ENCODE peak calls at places on chromosomes 1 and 21, in eight cellular contexts. R is naive thymus-derived CD4-positive, alpha-beta T cell; N is AG04450; T is gastrocnemius medialis; W is suprapubic skin; C is adrenal gland; G is left lung; F is mammary epithelial cell. E is an unnamed sample.

GRCh38 chr1:54904476-54905048 is 17.6 kb upstream of the DHCR24 start:
- DNase-seq in N (peak), T (no peak), F (peak), C (no peak), W (no peak), G (no peak), R (no peak), E (no peak)

GRCh38 chr1:67555487-67556296 is 125.5 kb upstream of the SERBP1 start:
- DNase-seq in R (no peak), C (no peak), F (no peak), T (no peak), N (no peak), W (no peak), G (no peak), E (no peak)

GRCh38 chr1:188371295-188371806 is 1542.6 kb downstream of the PLA2G4A start:
- DNase-seq in T (no peak), N (no peak), W (no peak), C (no peak), F (no peak), R (no peak), G (no peak), E (no peak)

GRCh38 chr1:245084551-245084950 is 70.2 kb upstream of the KIF26B start:
- DNase-seq in C (no peak), N (no peak), W (no peak), F (peak), R (no peak), G (no peak), T (no peak), E (no peak)

GRCh38 chr1:101996830-101997485 is at the start of gene OLFM3:
- DNase-seq in G (no peak), T (no peak), C (peak), N (no peak), R (no peak), W (no peak), F (peak), E (no peak)

GRCh38 chr1:199029855-199030254 is 391.0 kb downstream of the PTPRC start:
- DNase-seq in C (no peak), T (no peak), W (no peak), F (peak), G (no peak), N (peak), R (no peak), E (no peak)

GRCh38 chr1:42302034-42302433 is 33.0 kb downstream of the FOXJ3 start:
- DNase-seq in T (no peak), N (no peak), C (no peak), F (no peak), W (no peak), G (no peak), R (no peak), E (no peak)

GRCh38 chr1:96519851-96520281 is 201.7 kb upstream of the PTBP2 start:
- DNase-seq in G (no peak), C (no peak), T (no peak), W (no peak), N (no peak), R (no peak), F (no peak), E (no peak)

GRCh38 chr1:156551866-156552265 is 20.5 kb downstream of the IQGAP3 start:
- DNase-seq in C (peak), W (no peak), G (no peak), N (no peak), R (no peak), F (peak), T (no peak), E (no peak)

GRCh38 chr1:151199860-151200581 is 1.7 kb downstream of the PIP5K1A start:
- DNase-seq in W (no peak), T (peak), R (no peak), F (peak), N (peak), C (peak), G (no peak), E (no peak)

GRCh38 chr1:9542425-9542824 is 3.2 kb downstream of the SLC25A33 start:
- DNase-seq in W (no peak), F (no peak), T (no peak), C (peak), G (no peak), R (peak), N (no peak), E (no peak)

GRCh38 chr1:2145946-2146835 is 48.4 kb downstream of the FAAP20 start:
- DNase-seq in N (no peak), C (no peak), G (no peak), R (peak), W (no peak), F (no peak), T (no peak), E (no peak)

GRCh38 chr21:39633770-39634181 is 21.0 kb downstream of the B3GALT5 start:
- DNase-seq in C (no peak), T (no peak), R (no peak), N (peak), W (no peak), G (no peak), F (peak), E (no peak)

GRCh38 chr1:20184997-20185833 is 681 bp upstream of the UBXN10 start:
- DNase-seq in G (no peak), T (no peak), F (no peak), W (no peak), R (peak), C (no peak), N (no peak), E (no peak)

GRCh38 chr1:20574686-20575543 is 14.0 kb upstream of the CDA start:
- DNase-seq in W (no peak), F (peak), R (peak), T (peak), N (peak), C (peak), G (peak), E (peak)

GRCh38 chr1:155000475-155000724 is 2.2 kb upstream of the ZBTB7B start:
- DNase-seq in W (no peak), N (no peak), F (no peak), C (no peak), T (no peak), R (no peak), G (peak), E (peak)

GRCh38 chr1:10232213-10232612 is 21.8 kb downstream of the KIF1B start:
- DNase-seq in N (no peak), C (no peak), F (no peak), R (no peak), W (no peak), T (no peak), G (no peak), E (no peak)

GRCh38 chr1:3992746-3993145 is 92.7 kb upstream of the C1orf174 start:
- DNase-seq in T (no peak), G (no peak), F (no peak), R (no peak), W (no peak), C (no peak), N (no peak), E (no peak)

GRCh38 chr21:15729674-15730483 is at the start of gene USP25:
- DNase-seq in G (peak), F (peak), R (peak), C (peak), W (peak), N (no peak), T (peak), E (peak)

GRCh38 chr1:159079518-159079917 is 3.0 kb upstream of the AIM2 start:
- DNase-seq in T (no peak), N (no peak), R (no peak), C (no peak), G (no peak), W (no peak), F (peak), E (no peak)

GRCh38 chr1:20322081-20322824 is 31.6 kb downstream of the VWA5B1 start:
- DNase-seq in R (peak), G (no peak), N (no peak), W (no peak), C (no peak), T (no peak), F (no peak), E (no peak)

GRCh38 chr21:14557413-14557812 is 11.3 kb upstream of the SAMSN1 start:
- DNase-seq in N (no peak), R (no peak), W (no peak), F (no peak), C (no peak), T (no peak), G (no peak), E (no peak)

GRCh38 chr21:25461730-25462129 is 145.6 kb downstream of the MRPL39 start:
- DNase-seq in W (no peak), R (no peak), T (no peak), C (no peak), N (no peak), G (no peak), F (no peak), E (no peak)

GRCh38 chr1:160675641-160676410 is 29.0 kb upstream of the SLAMF1 start:
- DNase-seq in W (no peak), G (peak), C (peak), T (no peak), N (peak), R (peak), F (peak), E (peak)

GRCh38 chr21:38914531-38915385 is 109.0 kb downstream of the ETS2 start:
- DNase-seq in G (no peak), C (no peak), R (no peak), N (no peak), W (no peak), F (no peak), T (peak), E (no peak)

GRCh38 chr1:13808729-13809131 is 108.7 kb downstream of the PRDM2 start:
- DNase-seq in T (no peak), W (no peak), F (peak), R (no peak), N (peak), C (peak), G (peak), E (peak)

GRCh38 chr21:44093761-44094160 is 13.4 kb upstream of the PWP2 start:
- DNase-seq in N (no peak), G (no peak), W (no peak), F (no peak), R (no peak), T (no peak), C (no peak), E (no peak)

DNA sequence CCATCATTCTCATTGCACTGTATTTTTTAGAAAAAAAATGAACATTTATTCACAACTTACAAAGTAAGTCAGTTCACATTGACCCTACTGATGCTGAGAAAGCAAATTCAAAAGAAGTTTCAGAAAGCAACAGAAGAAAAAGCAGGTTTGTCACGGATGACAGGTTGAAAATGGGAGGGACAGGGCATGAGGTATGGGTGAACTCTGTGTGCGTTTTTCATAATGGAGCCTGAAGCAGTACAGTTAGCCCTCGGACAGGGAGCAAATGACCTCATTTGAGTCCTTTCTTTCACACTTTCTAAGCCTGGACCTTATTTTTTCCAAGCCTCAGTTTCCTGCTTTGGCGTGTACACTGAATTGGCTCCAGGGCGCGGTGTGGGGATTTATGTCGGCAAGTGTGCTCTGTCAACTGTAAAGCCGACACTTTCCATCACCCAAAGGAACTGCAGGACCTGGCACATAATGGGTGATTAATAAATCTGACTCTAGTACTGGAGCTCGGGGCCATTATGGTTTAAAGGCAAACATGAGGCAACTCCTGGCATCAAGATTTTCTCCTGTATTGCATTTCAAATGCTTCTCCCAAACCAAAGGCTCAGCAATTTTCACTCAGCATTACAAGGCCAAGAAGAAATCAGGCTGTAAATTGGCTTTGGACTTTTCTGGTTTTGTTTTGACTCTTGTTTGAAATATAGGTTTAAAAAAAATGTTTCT is 345.5 kb upstream of the DUSP10 start:
- DNase-seq in G (no peak), F (no peak), T (no peak), N (no peak), C (no peak), W (no peak), R (no peak), E (no peak)
- H3K4me3 ChIP-seq in G (no peak), F (no peak), T (no peak), N (no peak), C (no peak), W (no peak), R (no peak), E (no peak)

GRCh38 chr1:82704966-82705365 is 904.2 kb downstream of the ADGRL2 start:
- DNase-seq in F (no peak), C (no peak), R (no peak), T (no peak), W (no peak), N (no peak), G (no peak), E (no peak)
- H3K27ac ChIP-seq in F (no peak), C (no peak), R (no peak), T (no peak), W (no peak), N (no peak), G (no peak), E (no peak)

GRCh38 chr1:228488818-228489674 is 1.9 kb downstream of the RNF187 start:
- DNase-seq in N (no peak), R (no peak), W (no peak), C (no peak), G (no peak), T (no peak), F (no peak), E (no peak)
- H3K4me3 ChIP-seq in N (peak), R (peak), W (peak), C (peak), G (no peak), T (peak), F (peak), E (no peak)

GRCh38 chr1:191022856-191023255 is 545.2 kb upstream of the BRINP3 start:
- DNase-seq in T (no peak), W (no peak), G (no peak), C (no peak), R (no peak), N (no peak), F (no peak), E (no peak)
- H3K27ac ChIP-seq in T (no peak), W (no peak), G (no peak), C (no peak), R (no peak), N (no peak), F (no peak), E (no peak)

DNA sequence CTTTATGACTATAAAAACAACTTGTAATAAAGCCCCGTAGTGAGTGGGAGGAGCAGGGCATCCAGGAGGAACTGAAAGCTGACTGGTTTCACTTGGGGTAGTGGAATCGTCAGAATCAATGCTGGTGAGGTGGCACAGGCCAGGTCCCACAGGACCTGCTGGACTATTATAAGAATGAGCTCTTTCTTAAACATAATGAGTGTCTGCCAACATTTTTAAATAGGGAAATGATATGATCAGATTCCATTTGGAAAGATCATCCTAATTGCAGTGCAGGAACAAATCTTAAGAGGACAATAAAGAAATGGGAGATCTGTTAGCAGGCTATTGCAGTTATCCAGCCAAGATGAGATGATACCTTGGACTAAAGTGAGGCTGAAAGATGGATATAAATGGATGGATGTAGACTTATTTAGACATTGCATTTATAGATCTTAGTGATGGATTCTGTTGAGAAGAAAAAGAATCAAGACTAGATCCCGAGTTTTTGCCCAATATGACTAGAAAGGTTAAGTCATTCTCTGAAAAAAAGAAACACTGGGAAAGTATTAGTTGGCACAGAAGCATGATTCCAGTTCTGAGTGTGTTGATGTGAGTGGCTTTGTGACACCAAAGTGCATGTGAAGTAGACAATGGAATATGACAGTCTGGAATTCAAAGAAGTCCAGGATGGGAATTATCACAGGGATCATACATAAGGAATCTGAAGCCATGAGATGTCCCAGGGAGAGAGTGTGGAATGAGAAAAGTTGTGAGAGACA is 153.3 kb upstream of the SGIP1 start:
- DNase-seq in C (peak), N (no peak), G (peak), W (no peak), R (no peak), T (no peak), F (peak), E (peak)
- H3K4me3 ChIP-seq in C (no peak), N (no peak), G (no peak), W (no peak), R (no peak), T (no peak), F (no peak), E (no peak)